ENCODE peak calls at places on chromosome 12, in nine cellular contexts. One of them, this sample, is unnamed.

GRCh38 chr12:4379410-4379809 is at the start of gene FGF23:
- DNase-seq in CD8-positive, alpha-beta T cell: no peak
- DNase-seq in heart left ventricle: no peak
- DNase-seq in progenitor cell of endocrine pancreas: peak; percentile 53
- DNase-seq in GM23338: peak; percentile 90
- DNase-seq in glutamatergic neuron: peak; percentile 39
- DNase-seq in B cell: no peak
- DNase-seq in GM12878: no peak
- DNase-seq in astrocyte of the cerebellum: no peak
- DNase-seq in this sample: no peak

GRCh38 chr12:110639336-110640178 is 25.6 kb downstream of the TCTN1 start:
- DNase-seq in glutamatergic neuron: no peak
- DNase-seq in CD8-positive, alpha-beta T cell: no peak
- DNase-seq in progenitor cell of endocrine pancreas: no peak
- DNase-seq in GM12878: no peak
- DNase-seq in astrocyte of the cerebellum: peak; percentile 34
- DNase-seq in GM23338: no peak
- DNase-seq in heart left ventricle: no peak
- DNase-seq in B cell: no peak
- DNase-seq in this sample: no peak

GRCh38 chr12:90428881-90429280 is 526.1 kb downstream of the CCER1 start:
- DNase-seq in heart left ventricle: no peak
- DNase-seq in CD8-positive, alpha-beta T cell: no peak
- DNase-seq in glutamatergic neuron: no peak
- DNase-seq in GM12878: no peak
- DNase-seq in GM23338: no peak
- DNase-seq in progenitor cell of endocrine pancreas: no peak
- DNase-seq in astrocyte of the cerebellum: no peak
- DNase-seq in B cell: no peak
- DNase-seq in this sample: no peak

GRCh38 chr12:13038491-13039161 is 5.6 kb upstream of the FAM234B start:
- DNase-seq in GM23338: no peak
- DNase-seq in glutamatergic neuron: no peak
- DNase-seq in GM12878: no peak
- DNase-seq in CD8-positive, alpha-beta T cell: no peak
- DNase-seq in astrocyte of the cerebellum: peak; percentile 55
- DNase-seq in heart left ventricle: no peak
- DNase-seq in B cell: no peak
- DNase-seq in progenitor cell of endocrine pancreas: no peak
- DNase-seq in this sample: no peak

GRCh38 chr12:58502236-58502635 is 418.1 kb downstream of the LRIG3 start:
- DNase-seq in GM23338: no peak
- DNase-seq in GM12878: no peak
- DNase-seq in glutamatergic neuron: no peak
- DNase-seq in astrocyte of the cerebellum: no peak
- DNase-seq in B cell: no peak
- DNase-seq in progenitor cell of endocrine pancreas: no peak
- DNase-seq in CD8-positive, alpha-beta T cell: no peak
- DNase-seq in heart left ventricle: no peak
- DNase-seq in this sample: no peak

GRCh38 chr12:65532744-65533143 is 254.3 kb downstream of the MSRB3 start:
- DNase-seq in astrocyte of the cerebellum: peak; percentile 84
- DNase-seq in CD8-positive, alpha-beta T cell: no peak
- DNase-seq in heart left ventricle: no peak
- DNase-seq in glutamatergic neuron: peak; percentile 34
- DNase-seq in B cell: no peak
- DNase-seq in GM23338: no peak
- DNase-seq in progenitor cell of endocrine pancreas: no peak
- DNase-seq in GM12878: no peak
- DNase-seq in this sample: no peak

GRCh38 chr12:34406996-34407300 is 384.7 kb downstream of the ALG10 start:
- DNase-seq in progenitor cell of endocrine pancreas: peak; percentile 7
- DNase-seq in heart left ventricle: peak; percentile 4
- DNase-seq in CD8-positive, alpha-beta T cell: no peak
- DNase-seq in GM12878: no peak
- DNase-seq in B cell: no peak
- DNase-seq in glutamatergic neuron: peak; percentile 1
- DNase-seq in astrocyte of the cerebellum: no peak
- DNase-seq in GM23338: no peak
- DNase-seq in this sample: no peak

GRCh38 chr12:93526786-93527428 is 45.6 kb upstream of the SOCS2 start:
- DNase-seq in heart left ventricle: no peak
- DNase-seq in CD8-positive, alpha-beta T cell: no peak
- DNase-seq in B cell: no peak
- DNase-seq in GM23338: no peak
- DNase-seq in GM12878: no peak
- DNase-seq in progenitor cell of endocrine pancreas: no peak
- DNase-seq in glutamatergic neuron: no peak
- DNase-seq in astrocyte of the cerebellum: peak; percentile 90
- DNase-seq in this sample: no peak

GRCh38 chr12:120944645-120945217 is 33.6 kb upstream of the HNF1A start:
- DNase-seq in GM23338: peak; percentile 89
- DNase-seq in CD8-positive, alpha-beta T cell: peak; percentile 47
- DNase-seq in GM12878: no peak
- DNase-seq in astrocyte of the cerebellum: peak; percentile 6
- DNase-seq in heart left ventricle: peak; percentile 51
- DNase-seq in B cell: peak; percentile 63
- DNase-seq in progenitor cell of endocrine pancreas: peak; percentile 31
- DNase-seq in glutamatergic neuron: peak; percentile 68
- DNase-seq in this sample: no peak

GRCh38 chr12:120169946-120170345 is 24.6 kb downstream of the GCN1 start:
- DNase-seq in progenitor cell of endocrine pancreas: no peak
- DNase-seq in GM12878: no peak
- DNase-seq in CD8-positive, alpha-beta T cell: no peak
- DNase-seq in heart left ventricle: no peak
- DNase-seq in GM23338: no peak
- DNase-seq in B cell: no peak
- DNase-seq in glutamatergic neuron: no peak
- DNase-seq in astrocyte of the cerebellum: no peak
- DNase-seq in this sample: no peak

GRCh38 chr12:109182041-109182839 is 65.9 kb downstream of the ACACB start:
- DNase-seq in glutamatergic neuron: no peak
- DNase-seq in heart left ventricle: no peak
- DNase-seq in astrocyte of the cerebellum: no peak
- DNase-seq in CD8-positive, alpha-beta T cell: no peak
- DNase-seq in B cell: no peak
- DNase-seq in GM12878: no peak
- DNase-seq in progenitor cell of endocrine pancreas: no peak
- DNase-seq in GM23338: no peak
- DNase-seq in this sample: no peak

GRCh38 chr12:55017421-55017820 is 2.4 kb upstream of the NEUROD4 start:
- DNase-seq in glutamatergic neuron: peak; percentile 29
- DNase-seq in GM12878: no peak
- DNase-seq in astrocyte of the cerebellum: no peak
- DNase-seq in heart left ventricle: no peak
- DNase-seq in CD8-positive, alpha-beta T cell: no peak
- DNase-seq in B cell: no peak
- DNase-seq in progenitor cell of endocrine pancreas: no peak
- DNase-seq in GM23338: peak; percentile 26
- DNase-seq in this sample: no peak

GRCh38 chr12:121494093-121494787 is 86.6 kb downstream of the KDM2B start:
- DNase-seq in heart left ventricle: peak; percentile 27
- DNase-seq in B cell: peak; percentile 67
- DNase-seq in GM23338: peak; percentile 78
- DNase-seq in CD8-positive, alpha-beta T cell: peak; percentile 38
- DNase-seq in GM12878: no peak
- DNase-seq in progenitor cell of endocrine pancreas: peak; percentile 23
- DNase-seq in glutamatergic neuron: peak; percentile 80
- DNase-seq in astrocyte of the cerebellum: no peak
- DNase-seq in this sample: no peak

GRCh38 chr12:27707216-27707615 is 3.4 kb upstream of the MRPS35 start:
- DNase-seq in B cell: no peak
- DNase-seq in CD8-positive, alpha-beta T cell: no peak
- DNase-seq in GM12878: no peak
- DNase-seq in GM23338: no peak
- DNase-seq in heart left ventricle: no peak
- DNase-seq in astrocyte of the cerebellum: no peak
- DNase-seq in glutamatergic neuron: no peak
- DNase-seq in progenitor cell of endocrine pancreas: no peak
- DNase-seq in this sample: no peak

GRCh38 chr12:57777367-57777766 is 5.0 kb downstream of the EEF1AKMT3 start:
- DNase-seq in CD8-positive, alpha-beta T cell: no peak
- DNase-seq in glutamatergic neuron: no peak
- DNase-seq in progenitor cell of endocrine pancreas: no peak
- DNase-seq in GM12878: no peak
- DNase-seq in heart left ventricle: no peak
- DNase-seq in GM23338: no peak
- DNase-seq in astrocyte of the cerebellum: no peak
- DNase-seq in B cell: no peak
- DNase-seq in this sample: no peak

GRCh38 chr12:44462729-44463128 is 413.4 kb downstream of the NELL2 start:
- DNase-seq in GM23338: no peak
- DNase-seq in glutamatergic neuron: no peak
- DNase-seq in B cell: no peak
- DNase-seq in CD8-positive, alpha-beta T cell: no peak
- DNase-seq in heart left ventricle: no peak
- DNase-seq in astrocyte of the cerebellum: no peak
- DNase-seq in progenitor cell of endocrine pancreas: no peak
- DNase-seq in GM12878: no peak
- DNase-seq in this sample: no peak
- TF ChIP-seq CTCF in GM23338: no peak
- TF ChIP-seq CTCF in glutamatergic neuron: no peak
- TF ChIP-seq CTCF in B cell: no peak
- TF ChIP-seq CTCF in CD8-positive, alpha-beta T cell: no peak
- TF ChIP-seq CTCF in heart left ventricle: no peak
- TF ChIP-seq CTCF in astrocyte of the cerebellum: no peak
- TF ChIP-seq CTCF in progenitor cell of endocrine pancreas: no peak
- TF ChIP-seq CTCF in GM12878: no peak
- TF ChIP-seq CTCF in this sample: no peak

GRCh38 chr12:52232916-52233461 is at the start of gene KRT7:
- DNase-seq in heart left ventricle: no peak
- DNase-seq in progenitor cell of endocrine pancreas: no peak
- DNase-seq in GM12878: no peak
- DNase-seq in glutamatergic neuron: no peak
- DNase-seq in GM23338: peak; percentile 58
- DNase-seq in B cell: peak; percentile 29
- DNase-seq in CD8-positive, alpha-beta T cell: no peak
- DNase-seq in astrocyte of the cerebellum: no peak
- DNase-seq in this sample: no peak
- TF ChIP-seq CTCF in heart left ventricle: no peak
- TF ChIP-seq CTCF in progenitor cell of endocrine pancreas: no peak
- TF ChIP-seq CTCF in GM12878: no peak
- TF ChIP-seq CTCF in glutamatergic neuron: no peak
- TF ChIP-seq CTCF in GM23338: peak; percentile 52
- TF ChIP-seq CTCF in B cell: no peak
- TF ChIP-seq CTCF in CD8-positive, alpha-beta T cell: no peak
- TF ChIP-seq CTCF in astrocyte of the cerebellum: no peak
- TF ChIP-seq CTCF in this sample: no peak

GRCh38 chr12:48331389-48331788 is 19.3 kb downstream of the ZNF641 start:
- DNase-seq in GM23338: no peak
- DNase-seq in GM12878: no peak
- DNase-seq in progenitor cell of endocrine pancreas: no peak
- DNase-seq in B cell: no peak
- DNase-seq in CD8-positive, alpha-beta T cell: no peak
- DNase-seq in heart left ventricle: no peak
- DNase-seq in astrocyte of the cerebellum: no peak
- DNase-seq in glutamatergic neuron: no peak
- DNase-seq in this sample: no peak

GRCh38 chr12:48334807-48335206 is 15.9 kb downstream of the ZNF641 start:
- DNase-seq in GM12878: no peak
- DNase-seq in B cell: no peak
- DNase-seq in CD8-positive, alpha-beta T cell: no peak
- DNase-seq in glutamatergic neuron: no peak
- DNase-seq in heart left ventricle: no peak
- DNase-seq in GM23338: no peak
- DNase-seq in progenitor cell of endocrine pancreas: no peak
- DNase-seq in astrocyte of the cerebellum: no peak
- DNase-seq in this sample: no peak

GRCh38 chr12:48336066-48336465 is 14.7 kb downstream of the ZNF641 start:
- DNase-seq in B cell: no peak
- DNase-seq in GM12878: no peak
- DNase-seq in CD8-positive, alpha-beta T cell: no peak
- DNase-seq in GM23338: no peak
- DNase-seq in glutamatergic neuron: no peak
- DNase-seq in heart left ventricle: no peak
- DNase-seq in astrocyte of the cerebellum: no peak
- DNase-seq in progenitor cell of endocrine pancreas: no peak
- DNase-seq in this sample: no peak

GRCh38 chr12:48340891-48341290 is 9.8 kb downstream of the ZNF641 start:
- DNase-seq in B cell: no peak
- DNase-seq in CD8-positive, alpha-beta T cell: no peak
- DNase-seq in astrocyte of the cerebellum: no peak
- DNase-seq in glutamatergic neuron: no peak
- DNase-seq in GM23338: no peak
- DNase-seq in GM12878: no peak
- DNase-seq in progenitor cell of endocrine pancreas: no peak
- DNase-seq in heart left ventricle: no peak
- DNase-seq in this sample: no peak

GRCh38 chr12:48336564-48336963 is 14.2 kb downstream of the ZNF641 start:
- DNase-seq in GM12878: no peak
- DNase-seq in progenitor cell of endocrine pancreas: no peak
- DNase-seq in GM23338: peak; percentile 53
- DNase-seq in heart left ventricle: no peak
- DNase-seq in astrocyte of the cerebellum: no peak
- DNase-seq in CD8-positive, alpha-beta T cell: no peak
- DNase-seq in glutamatergic neuron: no peak
- DNase-seq in B cell: no peak
- DNase-seq in this sample: no peak
- TF ChIP-seq CTCF in GM12878: no peak
- TF ChIP-seq CTCF in progenitor cell of endocrine pancreas: no peak
- TF ChIP-seq CTCF in GM23338: peak; percentile 67
- TF ChIP-seq CTCF in heart left ventricle: no peak
- TF ChIP-seq CTCF in astrocyte of the cerebellum: no peak
- TF ChIP-seq CTCF in CD8-positive, alpha-beta T cell: no peak
- TF ChIP-seq CTCF in glutamatergic neuron: no peak
- TF ChIP-seq CTCF in B cell: no peak
- TF ChIP-seq CTCF in this sample: no peak

GRCh38 chr12:53379389-53380103 is 430 bp upstream of the SP1 start:
- DNase-seq in B cell: peak; percentile 82
- DNase-seq in heart left ventricle: peak; percentile 99
- DNase-seq in CD8-positive, alpha-beta T cell: no peak
- DNase-seq in GM23338: peak; percentile 100
- DNase-seq in astrocyte of the cerebellum: peak; percentile 100
- DNase-seq in glutamatergic neuron: peak; percentile 90
- DNase-seq in GM12878: peak; percentile 100
- DNase-seq in progenitor cell of endocrine pancreas: peak; percentile 99
- DNase-seq in this sample: peak; percentile 83

GRCh38 chr12:53380797-53381738 is 1.1 kb downstream of the SP1 start:
- DNase-seq in astrocyte of the cerebellum: no peak
- DNase-seq in CD8-positive, alpha-beta T cell: no peak
- DNase-seq in GM23338: peak; percentile 45
- DNase-seq in glutamatergic neuron: peak; percentile 32
- DNase-seq in progenitor cell of endocrine pancreas: peak; percentile 14
- DNase-seq in heart left ventricle: peak; percentile 26
- DNase-seq in B cell: no peak
- DNase-seq in GM12878: no peak
- DNase-seq in this sample: no peak

GRCh38 chr12:53381739-53382630 is 2.0 kb downstream of the SP1 start:
- DNase-seq in heart left ventricle: peak; percentile 40
- DNase-seq in B cell: peak; percentile 21
- DNase-seq in astrocyte of the cerebellum: no peak
- DNase-seq in CD8-positive, alpha-beta T cell: peak; percentile 9
- DNase-seq in GM12878: peak; percentile 63
- DNase-seq in GM23338: peak; percentile 80
- DNase-seq in progenitor cell of endocrine pancreas: no peak
- DNase-seq in glutamatergic neuron: peak; percentile 28
- DNase-seq in this sample: no peak

GRCh38 chr12:53380104-53380796 is at the start of gene SP1:
- DNase-seq in progenitor cell of endocrine pancreas: peak; percentile 66
- DNase-seq in astrocyte of the cerebellum: peak; percentile 82
- DNase-seq in CD8-positive, alpha-beta T cell: peak; percentile 99
- DNase-seq in heart left ventricle: peak; percentile 93
- DNase-seq in GM12878: peak; percentile 62
- DNase-seq in glutamatergic neuron: peak; percentile 97
- DNase-seq in B cell: peak; percentile 88
- DNase-seq in GM23338: peak; percentile 93
- DNase-seq in this sample: no peak

GRCh38 chr12:53383258-53383657 is 3.3 kb downstream of the SP1 start:
- DNase-seq in astrocyte of the cerebellum: no peak
- DNase-seq in GM12878: no peak
- DNase-seq in GM23338: no peak
- DNase-seq in CD8-positive, alpha-beta T cell: no peak
- DNase-seq in B cell: no peak
- DNase-seq in heart left ventricle: no peak
- DNase-seq in progenitor cell of endocrine pancreas: no peak
- DNase-seq in glutamatergic neuron: no peak
- DNase-seq in this sample: no peak
- TF ChIP-seq CTCF in astrocyte of the cerebellum: no peak
- TF ChIP-seq CTCF in GM12878: no peak
- TF ChIP-seq CTCF in GM23338: no peak
- TF ChIP-seq CTCF in CD8-positive, alpha-beta T cell: no peak
- TF ChIP-seq CTCF in B cell: no peak
- TF ChIP-seq CTCF in heart left ventricle: no peak
- TF ChIP-seq CTCF in progenitor cell of endocrine pancreas: no peak
- TF ChIP-seq CTCF in glutamatergic neuron: no peak
- TF ChIP-seq CTCF in this sample: no peak

This sample was measured in D721Med.